ENCODE peak calls at places on chromosome 4, in ten cellular contexts. P is Kasumi-1, T is NCI-H460, U is lower leg skin, C is iris pigment epithelial cell, L is choroid plexus epithelial cell, D is M059J, V is AG04450, F is sciatic nerve, Z is GF-D8. I is an unnamed sample.

GRCh38 chr4:27692098-27692679 is 831.5 kb downstream of the STIM2 start:
- DNase-seq in L (peak; percentile 63), T (peak; percentile 29), U (no peak), P (peak; percentile 76), Z (no peak), V (no peak), C (peak; percentile 46), D (peak; percentile 41), F (no peak), I (no peak)

GRCh38 chr4:27187786-27188185 is 327.1 kb downstream of the STIM2 start:
- DNase-seq in T (no peak), C (no peak), L (no peak), Z (no peak), D (no peak), U (no peak), F (no peak), P (no peak), V (no peak), I (no peak)

GRCh38 chr4:67366341-67366861 is 178.9 kb downstream of the CENPC start:
- DNase-seq in U (no peak), P (no peak), C (peak; percentile 9), Z (no peak), L (no peak), T (no peak), V (no peak), D (peak; percentile 22), F (no peak), I (no peak)

GRCh38 chr4:36064147-36064546 is 180.2 kb downstream of the ARAP2 start:
- DNase-seq in F (no peak), D (no peak), T (no peak), Z (no peak), L (peak; percentile 1), P (no peak), U (no peak), C (no peak), V (no peak), I (no peak)

GRCh38 chr4:55560096-55560495 is 13.4 kb upstream of the CLOCK start:
- DNase-seq in D (no peak), C (no peak), T (no peak), Z (no peak), V (no peak), F (no peak), U (no peak), L (no peak), P (no peak), I (no peak)

GRCh38 chr4:133148690-133149363 is at the start of gene PCDH10:
- DNase-seq in U (peak; percentile 73), C (peak; percentile 95), F (peak; percentile 94), Z (no peak), D (peak; percentile 86), T (no peak), P (peak; percentile 79), L (peak; percentile 97), V (peak; percentile 87), I (peak; percentile 96)

GRCh38 chr4:110503588-110504435 is 27.9 kb downstream of the ENPEP start:
- DNase-seq in T (no peak), D (no peak), P (peak; percentile 80), Z (no peak), F (no peak), V (no peak), U (no peak), C (peak; percentile 30), L (peak; percentile 65), I (no peak)

GRCh38 chr4:119659576-119659975 is 31.0 kb upstream of the PDE5A start:
- DNase-seq in V (no peak), L (peak; percentile 49), U (no peak), F (no peak), T (no peak), C (peak; percentile 71), P (no peak), Z (no peak), D (peak; percentile 86), I (no peak)

GRCh38 chr4:88724406-88724805 is 26.8 kb upstream of the NAP1L5 start:
- DNase-seq in Z (no peak), D (no peak), T (no peak), U (no peak), L (no peak), F (no peak), C (no peak), P (no peak), V (no peak), I (no peak)

GRCh38 chr4:77031544-77031943 is 44.2 kb downstream of the CCNI start:
- DNase-seq in F (no peak), P (no peak), D (no peak), Z (no peak), T (no peak), V (no peak), U (no peak), C (no peak), L (no peak), I (no peak)

GRCh38 chr4:176838611-176839411 is 46.1 kb upstream of the VEGFC start:
- DNase-seq in D (peak; percentile 72), Z (no peak), V (peak; percentile 15), T (no peak), P (no peak), U (no peak), L (peak; percentile 40), F (no peak), C (peak; percentile 20), I (no peak)

GRCh38 chr4:5955201-5955821 is 62.4 kb upstream of the CRMP1 start:
- DNase-seq in U (no peak), Z (no peak), L (no peak), F (peak; percentile 26), C (no peak), D (peak; percentile 17), V (no peak), T (no peak), P (no peak), I (no peak)

GRCh38 chr4:2935762-2936743 is 27.2 kb downstream of the NOP14 start:
- DNase-seq in P (no peak), D (peak; percentile 60), T (peak; percentile 71), U (no peak), Z (no peak), V (no peak), L (peak; percentile 58), C (peak; percentile 86), F (peak; percentile 49), I (no peak)

GRCh38 chr4:168150651-168151050 is 58.3 kb downstream of the ANXA10 start:
- DNase-seq in U (no peak), C (peak; percentile 56), Z (no peak), T (no peak), L (peak; percentile 67), V (no peak), D (peak; percentile 35), P (no peak), F (no peak), I (no peak)

GRCh38 chr4:82780398-82781231 is 18.0 kb downstream of the SCD5 start:
- DNase-seq in C (peak; percentile 80), P (peak; percentile 72), Z (no peak), T (no peak), U (peak; percentile 40), F (peak; percentile 93), V (no peak), L (peak; percentile 95), D (peak; percentile 63), I (peak; percentile 32)

GRCh38 chr4:119017634-119018033 is 118.0 kb upstream of the MYOZ2 start:
- DNase-seq in U (no peak), F (no peak), Z (no peak), D (no peak), P (no peak), L (no peak), T (no peak), C (no peak), V (no peak), I (no peak)

GRCh38 chr4:147570616-147571015 is 46.6 kb upstream of the TMEM184C start:
- DNase-seq in U (no peak), P (no peak), L (peak; percentile 73), T (no peak), Z (no peak), V (no peak), D (no peak), F (no peak), C (peak; percentile 65), I (no peak)

GRCh38 chr4:183098080-183098722 is 856 bp upstream of the WWC2 start:
- DNase-seq in U (peak; percentile 20), F (peak; percentile 77), V (no peak), D (no peak), P (no peak), T (peak; percentile 18), Z (no peak), C (peak; percentile 84), L (peak; percentile 59), I (peak; percentile 49)

I was measured in substantia nigra.